ENCODE peak calls at places on chromosomes 13 and 19, in seven cellular contexts. P, W, A, Y, V, B and H are unnamed samples.

GRCh38 chr19:58573658-58574164 is 576 bp upstream of the MZF1 start:
- DNase-seq in P (no peak), W (no peak), A (no peak), Y (no peak), V (no peak), B (no peak), H (no peak)

GRCh38 chr13:32471187-32471922 is 43.4 kb upstream of the N4BP2L1 start:
- DNase-seq in P (no peak), W (no peak), A (no peak), Y (no peak), V (no peak), B (no peak), H (no peak)

GRCh38 chr13:42354246-42355117 is 82.5 kb downstream of the AKAP11 start:
- DNase-seq in P (no peak), W (no peak), A (no peak), Y (no peak), V (no peak), B (no peak), H (no peak)

GRCh38 chr19:9909251-9909650 is 27.1 kb downstream of the OLFM2 start:
- DNase-seq in P (no peak), W (no peak), A (no peak), Y (no peak), V (no peak), B (no peak), H (no peak)

GRCh38 chr13:37666036-37666435 is 67.5 kb upstream of the POSTN start:
- DNase-seq in P (no peak), W (no peak), A (no peak), Y (no peak), V (no peak), B (no peak), H (no peak)

GRCh38 chr13:108681986-108682562 is 52.7 kb downstream of the MYO16 start:
- DNase-seq in P (no peak), W (no peak), A (no peak), Y (no peak), V (no peak), B (no peak), H (no peak)

GRCh38 chr13:39244561-39245230 is 206.4 kb downstream of the NHLRC3 start:
- DNase-seq in P (no peak), W (no peak), A (no peak), Y (no peak), V (no peak), B (no peak), H (no peak)

GRCh38 chr19:54266133-54266532 is 9.1 kb upstream of the LILRB5 start:
- DNase-seq in P (peak), W (peak), A (peak), Y (peak), V (peak), B (no peak), H (no peak)

GRCh38 chr13:110334256-110334655 is 27.2 kb downstream of the COL4A2 start:
- DNase-seq in P (no peak), W (no peak), A (no peak), Y (no peak), V (no peak), B (no peak), H (no peak)

GRCh38 chr19:52963229-52963760 is 614 bp upstream of the ZNF816 start:
- DNase-seq in P (peak), W (peak), A (peak), Y (no peak), V (no peak), B (peak), H (no peak)

GRCh38 chr13:108326318-108326717 is 56.8 kb downstream of the TNFSF13B start:
- DNase-seq in P (no peak), W (no peak), A (no peak), Y (no peak), V (no peak), B (no peak), H (no peak)

GRCh38 chr13:23799945-23800344 is 89.3 kb downstream of the MIPEP start:
- DNase-seq in P (no peak), W (no peak), A (no peak), Y (no peak), V (no peak), B (no peak), H (no peak)

GRCh38 chr19:19618384-19619051 is at the start of gene PBX4:
- DNase-seq in P (peak), W (peak), A (peak), Y (peak), V (peak), B (peak), H (peak)

GRCh38 chr19:1661995-1662394 is 9.6 kb upstream of the TCF3 start:
- DNase-seq in P (no peak), W (no peak), A (no peak), Y (no peak), V (no peak), B (no peak), H (no peak)

GRCh38 chr13:35283856-35284255 is 192.6 kb downstream of the MAB21L1 start:
- DNase-seq in P (no peak), W (no peak), A (no peak), Y (peak), V (no peak), B (no peak), H (no peak)

GRCh38 chr19:14021474-14021873 is 6.5 kb upstream of the RLN3 start:
- DNase-seq in P (peak), W (no peak), A (no peak), Y (no peak), V (no peak), B (no peak), H (no peak)
- TF ChIP-seq CTCF in P (no peak), W (no peak), A (no peak), Y (no peak), V (no peak), B (no peak), H (no peak)

DNA sequence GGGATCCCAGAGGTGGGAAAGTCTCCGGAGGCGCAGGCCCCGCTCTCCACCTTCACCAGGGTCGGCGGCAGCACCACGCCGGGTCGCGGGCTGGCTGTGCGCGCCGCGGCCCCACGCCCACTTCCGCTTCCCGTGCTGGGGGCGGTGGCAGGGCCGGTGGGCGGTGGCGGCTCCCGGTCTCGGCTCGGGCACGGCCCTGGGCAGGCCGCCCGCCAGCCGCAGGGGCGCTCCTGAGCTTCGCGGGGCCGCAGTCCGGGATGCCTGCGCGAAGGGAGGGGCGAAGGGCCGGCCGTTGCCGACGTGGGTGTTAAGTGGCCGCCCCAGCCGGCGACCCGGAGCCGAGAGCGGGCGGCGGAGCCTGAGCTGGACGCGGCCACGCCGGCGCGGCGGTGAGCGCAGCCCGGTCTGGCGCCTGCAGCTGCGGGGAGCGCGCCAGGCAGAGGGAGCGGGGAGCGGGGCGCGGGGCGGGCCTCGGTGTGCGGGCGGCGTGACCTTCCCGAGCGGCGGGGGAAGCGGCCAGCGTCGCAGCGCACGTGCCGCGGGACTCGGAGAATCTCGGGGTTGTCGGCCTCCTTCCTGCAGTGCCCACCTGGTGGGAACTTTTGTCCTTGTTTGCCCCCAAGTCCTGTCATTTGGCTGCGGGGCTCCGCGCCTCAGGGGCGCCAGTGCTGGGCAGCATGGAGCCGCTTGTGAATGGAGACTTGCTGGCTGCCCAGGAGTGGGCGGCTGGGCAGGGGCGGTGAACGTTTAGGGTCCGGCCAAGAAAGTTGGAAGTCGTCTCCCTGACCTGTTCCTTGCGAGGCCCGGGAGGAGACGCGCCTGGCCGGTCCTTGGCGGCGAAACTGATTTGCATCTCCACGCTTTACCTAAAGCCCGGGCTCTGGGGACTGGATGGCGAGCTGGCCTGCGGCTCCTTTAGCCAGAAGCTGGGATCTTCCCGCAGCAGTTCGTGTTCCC is at the start of gene SLC25A15:
- DNase-seq in P (peak), W (peak), A (peak), Y (no peak), V (no peak), B (peak), H (no peak)
- TF ChIP-seq CTCF in P (peak), W (no peak), A (no peak), Y (no peak), V (no peak), B (peak), H (no peak)

GRCh38 chr19:38293281-38293680 is 10.8 kb upstream of the C19orf33 start:
- DNase-seq in P (no peak), W (peak), A (no peak), Y (no peak), V (no peak), B (no peak), H (no peak)

GRCh38 chr19:38289955-38290354 is 14.1 kb upstream of the C19orf33 start:
- DNase-seq in P (no peak), W (no peak), A (no peak), Y (no peak), V (no peak), B (no peak), H (no peak)

GRCh38 chr19:38294090-38294489 is 10.0 kb upstream of the C19orf33 start:
- DNase-seq in P (no peak), W (no peak), A (no peak), Y (no peak), V (no peak), B (no peak), H (no peak)

GRCh38 chr19:38290631-38291147 is 13.4 kb upstream of the C19orf33 start:
- DNase-seq in P (no peak), W (no peak), A (no peak), Y (peak), V (peak), B (no peak), H (no peak)

DNA sequence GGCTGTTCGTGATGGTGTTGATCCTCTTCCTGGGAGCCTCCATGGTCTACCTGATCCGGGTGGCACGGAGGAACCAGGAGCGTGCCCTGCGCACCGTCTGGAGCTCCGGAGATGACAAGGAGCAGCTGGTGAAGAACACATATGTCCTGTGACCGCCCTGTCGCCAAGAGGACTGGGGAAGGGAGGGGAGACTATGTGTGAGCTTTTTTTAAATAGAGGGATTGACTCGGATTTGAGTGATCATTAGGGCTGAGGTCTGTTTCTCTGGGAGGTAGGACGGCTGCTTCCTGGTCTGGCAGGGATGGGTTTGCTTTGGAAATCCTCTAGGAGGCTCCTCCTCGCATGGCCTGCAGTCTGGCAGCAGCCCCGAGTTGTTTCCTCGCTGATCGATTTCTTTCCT is 12.2 kb upstream of the C19orf33 start:
- DNase-seq in P (no peak), W (no peak), A (no peak), Y (no peak), V (no peak), B (no peak), H (no peak)
- TF ChIP-seq CTCF in P (no peak), W (no peak), A (no peak), Y (no peak), V (no peak), B (no peak), H (no peak)

GRCh38 chr19:36997152-36997842 is 80.9 kb upstream of the ZNF420 start:
- DNase-seq in P (no peak), W (no peak), A (no peak), Y (no peak), V (no peak), B (no peak), H (no peak)
- TF ChIP-seq CTCF in P (no peak), W (no peak), A (no peak), Y (no peak), V (no peak), B (no peak), H (no peak)

GRCh38 chr19:34838753-34839431 is 65.9 kb upstream of the ZNF599 start:
- DNase-seq in P (peak), W (peak), A (no peak), Y (no peak), V (no peak), B (no peak), H (no peak)
- TF ChIP-seq CTCF in P (peak), W (peak), A (no peak), Y (no peak), V (no peak), B (peak), H (no peak)